ENCODE peak calls at places on chromosome 1, in six cellular contexts. One of them, this sample, is unnamed.

GRCh38 chr1:170162385-170163226 is 16.8 kb downstream of the NTMT2 start:
- DNase-seq in upper lobe of right lung: no peak
- DNase-seq in esophagus squamous epithelium: no peak
- DNase-seq in AG09319: peak
- DNase-seq in HepG2: peak
- DNase-seq in nephron progenitor cell: peak
- DNase-seq in this sample: peak

GRCh38 chr1:95496792-95497191 is 262.8 kb downstream of the RWDD3 start:
- DNase-seq in upper lobe of right lung: no peak
- DNase-seq in esophagus squamous epithelium: no peak
- DNase-seq in AG09319: no peak
- DNase-seq in HepG2: no peak
- DNase-seq in nephron progenitor cell: no peak
- DNase-seq in this sample: no peak

GRCh38 chr1:85142753-85143152 is 58.1 kb downstream of the SYDE2 start:
- DNase-seq in upper lobe of right lung: no peak
- DNase-seq in esophagus squamous epithelium: no peak
- DNase-seq in AG09319: no peak
- DNase-seq in HepG2: no peak
- DNase-seq in nephron progenitor cell: no peak
- DNase-seq in this sample: no peak

GRCh38 chr1:47796626-47797025 is 200.6 kb downstream of the TRABD2B start:
- DNase-seq in upper lobe of right lung: no peak
- DNase-seq in esophagus squamous epithelium: no peak
- DNase-seq in AG09319: no peak
- DNase-seq in HepG2: no peak
- DNase-seq in nephron progenitor cell: no peak
- DNase-seq in this sample: no peak

GRCh38 chr1:87644500-87645245 is 316.0 kb downstream of the LMO4 start:
- DNase-seq in upper lobe of right lung: no peak
- DNase-seq in esophagus squamous epithelium: no peak
- DNase-seq in AG09319: no peak
- DNase-seq in HepG2: no peak
- DNase-seq in nephron progenitor cell: no peak
- DNase-seq in this sample: peak

GRCh38 chr1:76868916-76869315 is 1.6 kb downstream of the ST6GALNAC5 start:
- DNase-seq in upper lobe of right lung: no peak
- DNase-seq in esophagus squamous epithelium: no peak
- DNase-seq in AG09319: no peak
- DNase-seq in HepG2: no peak
- DNase-seq in nephron progenitor cell: peak
- DNase-seq in this sample: no peak

GRCh38 chr1:188188317-188188716 is 1359.6 kb downstream of the PLA2G4A start:
- DNase-seq in upper lobe of right lung: no peak
- DNase-seq in esophagus squamous epithelium: no peak
- DNase-seq in AG09319: no peak
- DNase-seq in HepG2: no peak
- DNase-seq in nephron progenitor cell: no peak
- DNase-seq in this sample: no peak

GRCh38 chr1:160774886-160775719 is 20.9 kb upstream of the LY9 start:
- DNase-seq in upper lobe of right lung: no peak
- DNase-seq in esophagus squamous epithelium: no peak
- DNase-seq in AG09319: no peak
- DNase-seq in HepG2: no peak
- DNase-seq in nephron progenitor cell: no peak
- DNase-seq in this sample: no peak

GRCh38 chr1:41618066-41618825 is 133.8 kb upstream of the EDN2 start:
- DNase-seq in upper lobe of right lung: peak
- DNase-seq in esophagus squamous epithelium: no peak
- DNase-seq in AG09319: no peak
- DNase-seq in HepG2: no peak
- DNase-seq in nephron progenitor cell: no peak
- DNase-seq in this sample: no peak

GRCh38 chr1:11898831-11899467 is 27.3 kb downstream of the KIAA2013 start:
- DNase-seq in upper lobe of right lung: no peak
- DNase-seq in esophagus squamous epithelium: no peak
- DNase-seq in AG09319: no peak
- DNase-seq in HepG2: no peak
- DNase-seq in nephron progenitor cell: peak
- DNase-seq in this sample: no peak

GRCh38 chr1:209048961-209049669 is 534.4 kb upstream of the CAMK1G start:
- DNase-seq in upper lobe of right lung: no peak
- DNase-seq in esophagus squamous epithelium: no peak
- DNase-seq in AG09319: no peak
- DNase-seq in HepG2: no peak
- DNase-seq in nephron progenitor cell: no peak
- DNase-seq in this sample: peak

GRCh38 chr1:58500036-58500435 is 46.5 kb downstream of the OMA1 start:
- DNase-seq in upper lobe of right lung: no peak
- DNase-seq in esophagus squamous epithelium: no peak
- DNase-seq in AG09319: no peak
- DNase-seq in HepG2: no peak
- DNase-seq in nephron progenitor cell: no peak
- DNase-seq in this sample: no peak

GRCh38 chr1:217333939-217334338 is 297.0 kb downstream of the GPATCH2 start:
- DNase-seq in upper lobe of right lung: no peak
- DNase-seq in esophagus squamous epithelium: no peak
- DNase-seq in AG09319: no peak
- DNase-seq in HepG2: peak
- DNase-seq in nephron progenitor cell: peak
- DNase-seq in this sample: no peak

GRCh38 chr1:117615474-117615873 is 9.6 kb downstream of the TENT5C start:
- DNase-seq in upper lobe of right lung: no peak
- DNase-seq in esophagus squamous epithelium: no peak
- DNase-seq in AG09319: no peak
- DNase-seq in HepG2: no peak
- DNase-seq in nephron progenitor cell: no peak
- DNase-seq in this sample: no peak

GRCh38 chr1:19074902-19075721 is 118.6 kb upstream of the IFFO2 start:
- DNase-seq in upper lobe of right lung: peak
- DNase-seq in esophagus squamous epithelium: no peak
- DNase-seq in AG09319: no peak
- DNase-seq in HepG2: no peak
- DNase-seq in nephron progenitor cell: no peak
- DNase-seq in this sample: no peak

GRCh38 chr1:111480682-111481081 is 6.9 kb downstream of the C1orf162 start:
- DNase-seq in upper lobe of right lung: no peak
- DNase-seq in esophagus squamous epithelium: no peak
- DNase-seq in AG09319: no peak
- DNase-seq in HepG2: no peak
- DNase-seq in nephron progenitor cell: no peak
- DNase-seq in this sample: no peak

GRCh38 chr1:155940531-155940992 is 876 bp upstream of the RXFP4 start:
- DNase-seq in upper lobe of right lung: no peak
- DNase-seq in esophagus squamous epithelium: no peak
- DNase-seq in AG09319: no peak
- DNase-seq in HepG2: peak
- DNase-seq in nephron progenitor cell: no peak
- DNase-seq in this sample: peak

GRCh38 chr1:188652678-188653077 is 1823.9 kb downstream of the PLA2G4A start:
- DNase-seq in upper lobe of right lung: no peak
- DNase-seq in esophagus squamous epithelium: no peak
- DNase-seq in AG09319: no peak
- DNase-seq in HepG2: no peak
- DNase-seq in nephron progenitor cell: no peak
- DNase-seq in this sample: peak

GRCh38 chr1:86942034-86942433 is 27.6 kb downstream of the HS2ST1 start:
- DNase-seq in upper lobe of right lung: no peak
- DNase-seq in esophagus squamous epithelium: no peak
- DNase-seq in AG09319: no peak
- DNase-seq in HepG2: no peak
- DNase-seq in nephron progenitor cell: no peak
- DNase-seq in this sample: no peak

GRCh38 chr1:54588377-54588776 is 34.9 kb downstream of the FAM151A start:
- DNase-seq in upper lobe of right lung: no peak
- DNase-seq in esophagus squamous epithelium: no peak
- DNase-seq in AG09319: no peak
- DNase-seq in HepG2: no peak
- DNase-seq in nephron progenitor cell: no peak
- DNase-seq in this sample: no peak

GRCh38 chr1:29550119-29550841 is 314.0 kb downstream of the PTPRU start:
- DNase-seq in upper lobe of right lung: peak
- DNase-seq in esophagus squamous epithelium: no peak
- DNase-seq in AG09319: no peak
- DNase-seq in HepG2: no peak
- DNase-seq in nephron progenitor cell: no peak
- DNase-seq in this sample: no peak

GRCh38 chr1:117572546-117572945 is 33.3 kb upstream of the TENT5C start:
- DNase-seq in upper lobe of right lung: peak
- DNase-seq in esophagus squamous epithelium: no peak
- DNase-seq in AG09319: no peak
- DNase-seq in HepG2: no peak
- DNase-seq in nephron progenitor cell: no peak
- DNase-seq in this sample: no peak

DNA sequence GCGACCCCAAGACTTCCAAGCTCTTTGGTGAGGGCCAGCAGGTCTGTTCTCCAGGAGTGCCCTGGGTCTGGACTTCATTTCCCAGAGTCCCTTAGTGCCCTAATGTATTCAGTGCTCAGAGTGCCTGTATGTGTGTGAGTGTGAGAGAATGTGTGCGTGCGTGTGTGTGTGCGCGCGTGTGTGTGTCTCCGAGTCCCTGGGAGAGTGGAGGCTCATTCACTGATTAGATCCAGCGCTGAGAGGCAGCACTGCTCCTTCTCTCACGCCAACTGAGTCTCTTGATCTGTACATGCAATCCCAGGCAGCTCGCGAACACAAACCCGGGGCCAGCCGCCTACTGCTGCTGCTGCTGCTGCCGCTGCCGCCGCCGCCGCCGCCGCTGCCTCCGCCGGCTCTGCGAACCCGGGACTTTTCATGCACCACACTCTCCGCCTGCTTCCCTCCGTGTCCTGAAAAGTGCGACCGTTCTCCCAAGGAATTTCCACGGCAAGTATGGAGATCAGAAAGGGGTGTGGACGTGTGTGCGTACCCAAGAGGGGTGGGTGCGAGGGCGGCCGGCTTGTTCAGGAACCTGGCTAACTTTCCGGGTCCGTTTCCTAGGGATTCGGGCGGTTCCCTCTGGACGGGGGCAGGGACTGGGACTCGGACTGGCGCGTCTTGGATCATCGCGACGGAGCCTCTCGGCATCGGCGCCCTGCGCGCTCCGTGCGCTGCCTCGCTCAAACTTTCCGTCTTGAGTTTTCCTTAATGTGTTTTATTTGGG is at the start of gene RNF220:
- DNase-seq in upper lobe of right lung: peak
- DNase-seq in esophagus squamous epithelium: no peak
- DNase-seq in AG09319: peak
- DNase-seq in HepG2: peak
- DNase-seq in nephron progenitor cell: peak
- DNase-seq in this sample: peak
- TF ChIP-seq CTCF in upper lobe of right lung: no peak
- TF ChIP-seq CTCF in esophagus squamous epithelium: no peak
- TF ChIP-seq CTCF in AG09319: no peak
- TF ChIP-seq CTCF in HepG2: peak
- TF ChIP-seq CTCF in nephron progenitor cell: no peak
- TF ChIP-seq CTCF in this sample: no peak

DNA sequence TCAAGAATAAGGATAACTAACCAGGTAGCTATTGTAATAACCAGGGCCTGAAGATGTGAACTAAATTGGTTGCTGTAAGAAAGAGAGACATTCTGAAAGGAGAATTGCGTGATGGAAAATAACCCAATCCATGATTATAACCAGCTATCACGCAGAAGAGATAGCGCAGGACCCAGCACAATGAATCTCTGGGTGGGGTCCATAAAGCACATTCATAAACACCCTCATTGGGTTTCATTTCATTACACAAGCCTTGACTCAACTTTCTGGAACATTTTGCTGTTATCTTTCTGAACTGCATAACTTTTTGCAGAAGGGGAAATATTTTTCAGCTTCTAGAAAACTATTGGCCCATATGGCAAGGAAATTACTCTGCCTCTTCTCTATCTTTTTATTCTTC is 45.3 kb upstream of the CDC7 start:
- DNase-seq in upper lobe of right lung: no peak
- DNase-seq in esophagus squamous epithelium: no peak
- DNase-seq in AG09319: no peak
- DNase-seq in HepG2: no peak
- DNase-seq in nephron progenitor cell: no peak
- DNase-seq in this sample: no peak
- TF ChIP-seq CTCF in upper lobe of right lung: no peak
- TF ChIP-seq CTCF in esophagus squamous epithelium: no peak
- TF ChIP-seq CTCF in AG09319: no peak
- TF ChIP-seq CTCF in HepG2: no peak
- TF ChIP-seq CTCF in nephron progenitor cell: no peak
- TF ChIP-seq CTCF in this sample: no peak

GRCh38 chr1:234607091-234608025 is 2.6 kb downstream of the IRF2BP2 start:
- DNase-seq in upper lobe of right lung: peak
- DNase-seq in esophagus squamous epithelium: no peak
- DNase-seq in AG09319: no peak
- DNase-seq in HepG2: peak
- DNase-seq in nephron progenitor cell: peak
- DNase-seq in this sample: no peak
- TF ChIP-seq CTCF in upper lobe of right lung: peak
- TF ChIP-seq CTCF in esophagus squamous epithelium: no peak
- TF ChIP-seq CTCF in AG09319: peak
- TF ChIP-seq CTCF in HepG2: peak
- TF ChIP-seq CTCF in nephron progenitor cell: no peak
- TF ChIP-seq CTCF in this sample: no peak

GRCh38 chr1:70411360-70411844 is 334 bp downstream of the CTH start:
- DNase-seq in upper lobe of right lung: no peak
- DNase-seq in esophagus squamous epithelium: no peak
- DNase-seq in AG09319: no peak
- DNase-seq in HepG2: no peak
- DNase-seq in nephron progenitor cell: no peak
- DNase-seq in this sample: peak
- TF ChIP-seq CTCF in upper lobe of right lung: no peak
- TF ChIP-seq CTCF in esophagus squamous epithelium: no peak
- TF ChIP-seq CTCF in AG09319: no peak
- TF ChIP-seq CTCF in HepG2: peak
- TF ChIP-seq CTCF in nephron progenitor cell: no peak
- TF ChIP-seq CTCF in this sample: no peak

DNA sequence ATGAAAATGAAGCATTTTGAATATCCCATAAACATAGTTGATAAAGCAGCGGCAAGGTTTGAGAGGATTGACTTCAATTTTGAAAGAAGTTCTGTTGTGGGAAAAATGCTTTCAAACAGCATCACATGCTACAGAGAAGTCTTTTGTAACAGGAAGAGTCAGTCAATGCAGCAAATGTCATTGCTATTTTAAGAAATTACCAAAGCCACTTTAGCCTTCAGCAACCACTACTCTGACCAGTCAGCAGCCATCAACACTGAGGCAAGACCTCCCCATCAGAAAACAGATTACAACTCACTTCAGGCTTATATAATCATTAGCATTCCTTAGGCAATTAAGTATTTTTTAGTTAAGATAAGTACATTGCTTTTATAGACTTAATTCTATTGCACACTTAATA is 33.8 kb upstream of the FCRL3 start:
- DNase-seq in upper lobe of right lung: no peak
- DNase-seq in esophagus squamous epithelium: no peak
- DNase-seq in AG09319: no peak
- DNase-seq in HepG2: no peak
- DNase-seq in nephron progenitor cell: no peak
- DNase-seq in this sample: no peak
- TF ChIP-seq CTCF in upper lobe of right lung: no peak
- TF ChIP-seq CTCF in esophagus squamous epithelium: no peak
- TF ChIP-seq CTCF in AG09319: no peak
- TF ChIP-seq CTCF in HepG2: no peak
- TF ChIP-seq CTCF in nephron progenitor cell: no peak
- TF ChIP-seq CTCF in this sample: no peak

GRCh38 chr1:234617135-234617985 is 7.4 kb upstream of the IRF2BP2 start:
- DNase-seq in upper lobe of right lung: no peak
- DNase-seq in esophagus squamous epithelium: no peak
- DNase-seq in AG09319: no peak
- DNase-seq in HepG2: no peak
- DNase-seq in nephron progenitor cell: no peak
- DNase-seq in this sample: no peak
- TF ChIP-seq CTCF in upper lobe of right lung: peak
- TF ChIP-seq CTCF in esophagus squamous epithelium: no peak
- TF ChIP-seq CTCF in AG09319: peak
- TF ChIP-seq CTCF in HepG2: no peak
- TF ChIP-seq CTCF in nephron progenitor cell: no peak
- TF ChIP-seq CTCF in this sample: peak